ENCODE peak calls at places on chromosomes 7 and 10, in six cellular contexts. S is AG04449, C is right atrium auricular region, Z is SK-N-SH, A is dorsolateral prefrontal cortex, I is choroid plexus epithelial cell. M is an unnamed sample.

GRCh38 chr7:113285411-113285810 is 167.1 kb upstream of the SMIM30 start:
- DNase-seq in S (no peak), C (no peak), Z (no peak), A (no peak), I (peak; percentile 30), M (no peak)

GRCh38 chr10:71985542-71986250 is 21.5 kb downstream of the CHST3 start:
- DNase-seq in S (no peak), C (no peak), Z (no peak), A (no peak), I (peak; percentile 95), M (no peak)

GRCh38 chr10:110915035-110915434 is 3.9 kb downstream of the BBIP1 start:
- DNase-seq in S (no peak), C (no peak), Z (no peak), A (no peak), I (no peak), M (no peak)

GRCh38 chr7:9502269-9502668 is 1068.9 kb downstream of the NXPH1 start:
- DNase-seq in S (no peak), C (no peak), Z (peak; percentile 66), A (no peak), I (no peak), M (no peak)

GRCh38 chr7:148332191-148332590 is 258.4 kb upstream of the C7orf33 start:
- DNase-seq in S (no peak), C (no peak), Z (no peak), A (no peak), I (no peak), M (no peak)

GRCh38 chr7:147833549-147833948 is 757.0 kb upstream of the C7orf33 start:
- DNase-seq in S (no peak), C (no peak), Z (no peak), A (no peak), I (no peak), M (no peak)

GRCh38 chr7:80921130-80921529 is 2.3 kb upstream of the SEMA3C start:
- DNase-seq in S (no peak), C (no peak), Z (no peak), A (no peak), I (no peak), M (no peak)

GRCh38 chr10:32000937-32001336 is 55.3 kb downstream of the KIF5B start:
- DNase-seq in S (peak; percentile 29), C (no peak), Z (no peak), A (no peak), I (peak; percentile 85), M (no peak)

GRCh38 chr7:157158400-157158799 is 19.7 kb downstream of the UBE3C start:
- DNase-seq in S (no peak), C (no peak), Z (no peak), A (no peak), I (no peak), M (no peak)

GRCh38 chr10:54660397-54660796 is 140.6 kb downstream of the PCDH15 start:
- DNase-seq in S (no peak), C (no peak), Z (no peak), A (no peak), I (no peak), M (no peak)

GRCh38 chr10:78757542-78757941 is 311.2 kb upstream of the ZMIZ1 start:
- DNase-seq in S (peak; percentile 61), C (no peak), Z (no peak), A (no peak), I (peak; percentile 61), M (no peak)

GRCh38 chr7:108351715-108352114 is 104.5 kb downstream of the NRCAM start:
- DNase-seq in S (no peak), C (no peak), Z (no peak), A (no peak), I (peak; percentile 15), M (no peak)

GRCh38 chr7:79050592-79050991 is 402.9 kb downstream of the MAGI2 start:
- DNase-seq in S (no peak), C (no peak), Z (no peak), A (no peak), I (peak; percentile 64), M (no peak)

GRCh38 chr7:5629941-5630340 is 151.5 kb downstream of the RNF216 start:
- DNase-seq in S (no peak), C (no peak), Z (peak; percentile 16), A (no peak), I (peak; percentile 53), M (no peak)

GRCh38 chr10:33760544-33760943 is 426.1 kb upstream of the NRP1 start:
- DNase-seq in S (no peak), C (no peak), Z (peak; percentile 43), A (no peak), I (no peak), M (no peak)

GRCh38 chr10:132709471-132709951 is 76.4 kb downstream of the NKX6-2 start:
- DNase-seq in S (no peak), C (no peak), Z (no peak), A (peak; percentile 38), I (no peak), M (no peak)

GRCh38 chr7:101532400-101533102 is 96.5 kb downstream of the MYL10 start:
- DNase-seq in S (no peak), C (no peak), Z (no peak), A (no peak), I (no peak), M (no peak)

GRCh38 chr7:101535333-101535732 is 93.8 kb downstream of the MYL10 start:
- DNase-seq in S (no peak), C (no peak), Z (no peak), A (no peak), I (no peak), M (no peak)

GRCh38 chr7:101534873-101535272 is 94.2 kb downstream of the MYL10 start:
- DNase-seq in S (no peak), C (no peak), Z (no peak), A (no peak), I (no peak), M (no peak)

GRCh38 chr7:101533103-101533465 is 96.0 kb downstream of the MYL10 start:
- DNase-seq in S (no peak), C (no peak), Z (no peak), A (no peak), I (no peak), M (no peak)

DNA sequence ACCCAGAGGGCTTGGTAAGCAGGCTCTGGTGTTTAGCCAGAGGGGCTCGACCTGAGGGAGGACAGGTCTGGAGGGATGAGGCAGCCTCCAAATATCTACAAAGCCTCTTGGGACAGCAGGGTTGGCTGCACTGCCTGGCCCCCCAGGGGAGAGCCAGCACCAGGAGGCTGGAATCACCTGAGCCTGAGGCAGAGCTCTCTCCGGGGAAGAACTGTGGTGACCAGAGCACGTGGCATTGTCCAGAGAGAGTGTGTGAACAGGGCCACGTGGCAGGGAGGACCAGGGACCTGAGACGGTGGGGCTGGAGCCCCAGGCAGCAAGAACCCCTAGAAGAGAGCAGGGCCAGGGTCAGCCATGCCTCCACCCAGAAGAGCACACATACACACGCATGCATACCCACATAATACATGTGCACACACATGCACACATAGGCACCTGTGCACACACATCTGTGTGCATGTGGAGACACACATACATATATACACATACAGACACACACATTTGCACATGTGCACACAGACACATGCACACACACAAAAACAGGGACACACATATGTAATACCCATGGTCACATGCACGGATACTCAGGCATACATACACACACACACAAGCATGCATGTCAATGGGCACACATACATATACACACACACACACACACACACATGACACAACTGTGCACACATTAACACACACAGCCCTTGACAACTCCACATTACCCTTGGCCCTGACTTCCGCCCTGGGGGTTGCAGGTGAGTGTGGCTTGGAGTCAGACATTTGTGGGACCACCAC is 94.9 kb downstream of the MYL10 start:
- DNase-seq in S (no peak), C (no peak), Z (no peak), A (no peak), I (no peak), M (no peak)
- TF ChIP-seq CTCF in S (no peak), C (no peak), Z (no peak), A (no peak), I (no peak), M (no peak)

DNA sequence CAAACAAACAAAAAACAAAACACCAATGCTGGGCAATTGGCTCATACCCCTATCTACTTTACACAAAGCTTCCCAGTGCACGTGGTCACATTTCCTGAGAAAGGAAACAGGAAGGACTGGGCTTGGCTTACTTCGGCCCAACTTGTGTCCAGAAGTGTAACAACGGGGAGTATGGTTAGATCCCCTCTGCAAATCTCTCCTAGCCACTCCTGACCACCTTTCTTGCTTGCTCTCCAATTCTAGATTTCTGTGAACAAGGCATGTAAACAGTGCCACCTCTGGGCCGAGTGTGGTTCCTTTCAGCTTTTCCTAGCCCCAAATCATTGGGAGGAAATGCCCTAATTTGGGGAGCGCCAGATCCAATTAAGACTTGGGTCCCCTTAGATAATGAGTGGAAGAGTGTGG is 21.0 kb upstream of the FRAT2 start:
- DNase-seq in S (no peak), C (no peak), Z (no peak), A (no peak), I (peak; percentile 56), M (no peak)
- TF ChIP-seq CTCF in S (peak; percentile 16), C (peak; percentile 58), Z (peak; percentile 43), A (peak; percentile 53), I (peak; percentile 68), M (no peak)

DNA sequence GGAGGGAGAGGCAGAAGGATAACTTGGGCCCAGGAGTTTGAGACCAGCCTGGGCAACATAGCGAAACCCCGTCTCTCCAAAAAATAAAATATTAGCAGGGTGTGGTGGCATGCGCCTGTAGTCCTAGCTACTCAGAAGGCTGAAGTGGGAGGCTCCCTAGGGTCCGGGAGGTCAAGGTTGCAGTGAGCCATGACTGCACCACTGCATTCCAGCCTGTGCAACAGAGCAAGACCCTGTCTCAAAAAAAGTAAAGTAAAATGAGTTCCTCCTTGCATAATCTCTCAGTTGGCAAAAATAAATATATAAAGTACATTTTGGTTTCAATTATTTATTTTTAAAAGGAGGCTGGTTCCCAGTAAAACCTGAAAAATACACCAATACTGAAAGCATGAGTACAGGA is 11.8 kb downstream of the NANOS1 start:
- DNase-seq in S (no peak), C (no peak), Z (no peak), A (no peak), I (no peak), M (no peak)
- TF ChIP-seq CTCF in S (no peak), C (no peak), Z (no peak), A (no peak), I (no peak), M (no peak)

GRCh38 chr10:122144199-122144598 is 126.9 kb upstream of the BTBD16 start:
- DNase-seq in S (no peak), C (no peak), Z (no peak), A (no peak), I (no peak), M (no peak)

GRCh38 chr10:122143238-122143841 is 127.8 kb upstream of the BTBD16 start:
- DNase-seq in S (no peak), C (no peak), Z (no peak), A (peak; percentile 71), I (no peak), M (no peak)

GRCh38 chr10:122141821-122142651 is 129.1 kb upstream of the BTBD16 start:
- DNase-seq in S (no peak), C (no peak), Z (no peak), A (no peak), I (no peak), M (no peak)

GRCh38 chr10:122140941-122141623 is 130.0 kb upstream of the BTBD16 start:
- DNase-seq in S (peak; percentile 53), C (peak; percentile 99), Z (no peak), A (no peak), I (peak; percentile 91), M (peak; percentile 85)

DNA sequence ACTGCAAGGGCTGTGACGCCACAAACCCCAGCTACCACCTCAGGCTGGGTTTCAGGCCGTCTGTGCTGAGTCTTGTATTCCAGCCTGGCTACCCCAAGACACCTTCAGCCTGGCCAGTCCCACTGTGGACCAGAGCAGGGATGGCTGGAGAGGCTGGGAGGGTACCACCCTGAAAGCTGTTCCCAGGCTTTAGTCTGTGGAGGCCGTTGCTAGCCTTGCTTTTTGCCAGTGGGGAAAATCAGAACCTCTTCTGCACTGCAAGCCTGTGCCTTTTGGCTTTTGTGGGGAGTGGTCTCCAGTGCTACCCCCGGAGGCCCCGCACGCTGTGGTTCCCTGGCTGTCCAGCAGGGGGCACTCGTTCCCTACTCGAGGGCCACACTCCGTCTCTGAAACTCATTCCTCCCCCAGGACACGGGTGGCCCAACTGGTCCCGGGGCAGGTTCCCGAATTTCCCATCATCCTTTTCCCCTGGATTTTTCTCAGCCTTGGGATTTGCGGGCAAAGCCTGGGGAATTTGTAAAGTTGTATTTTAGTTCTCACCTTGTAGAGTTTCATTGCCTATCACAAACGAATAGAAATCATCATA is 128.4 kb upstream of the BTBD16 start:
- DNase-seq in S (no peak), C (no peak), Z (peak; percentile 73), A (no peak), I (no peak), M (no peak)
- TF ChIP-seq CTCF in S (peak; percentile 94), C (peak; percentile 97), Z (peak; percentile 77), A (peak; percentile 99), I (peak; percentile 93), M (no peak)